ENCODE peak calls at places on chromosomes 12 and 14, in four cellular contexts. P, E, Y and A are unnamed samples.

GRCh38 chr12:121787063-121787774 is 6.3 kb downstream of the RHOF start:
- DNase-seq in Y (no peak), E (peak), P (peak), A (no peak)

GRCh38 chr12:125824276-125824675 is 759.0 kb downstream of the AACS start:
- DNase-seq in Y (no peak), P (no peak), E (no peak), A (no peak)

GRCh38 chr14:99562848-99563748 is 40.9 kb downstream of the CCDC85C start:
- DNase-seq in Y (peak), E (no peak), P (peak), A (peak)

GRCh38 chr12:111387747-111388365 is 17.9 kb upstream of the SH2B3 start:
- DNase-seq in Y (no peak), E (no peak), P (no peak), A (no peak)

GRCh38 chr12:47758834-47759690 is at the start of gene RAPGEF3:
- DNase-seq in P (peak), Y (peak), E (peak), A (peak)

GRCh38 chr14:48771717-48772116 is 814.5 kb downstream of the RPS29 start:
- DNase-seq in E (no peak), Y (no peak), P (no peak), A (no peak)

GRCh38 chr12:95336387-95337067 is 118.9 kb downstream of the VEZT start:
- DNase-seq in P (peak), E (no peak), Y (peak), A (peak)

GRCh38 chr12:53186745-53187144 is 6.0 kb upstream of the CSAD start:
- DNase-seq in P (no peak), Y (no peak), E (no peak), A (no peak)

GRCh38 chr14:90797919-90798318 is 18.3 kb downstream of the TTC7B start:
- DNase-seq in E (no peak), P (no peak), Y (no peak), A (no peak)

GRCh38 chr14:65483647-65484046 is 71.1 kb downstream of the FUT8 start:
- DNase-seq in Y (no peak), E (no peak), P (no peak), A (no peak)

GRCh38 chr12:109613611-109614455 is 40.2 kb downstream of the MVK start:
- DNase-seq in P (no peak), E (no peak), Y (no peak), A (no peak)

GRCh38 chr12:3655331-3655900 is 97.5 kb downstream of the CRACR2A start:
- DNase-seq in Y (no peak), P (no peak), E (no peak), A (no peak)

GRCh38 chr14:93939304-93940229 is 12.4 kb downstream of the FAM181A start:
- DNase-seq in Y (peak), P (peak), E (peak), A (peak)

GRCh38 chr14:99724196-99724891 is 40.2 kb downstream of the CYP46A1 start:
- DNase-seq in P (no peak), Y (no peak), E (peak), A (peak)

GRCh38 chr12:1922075-1922709 is 3.7 kb upstream of the CACNA2D4 start:
- DNase-seq in Y (no peak), E (peak), P (peak), A (peak)

GRCh38 chr12:51943346-51943745 is 8.2 kb upstream of the ACVR1B start:
- DNase-seq in E (no peak), P (no peak), Y (no peak), A (no peak)

GRCh38 chr12:50598321-50598862 is 93.6 kb downstream of the DIP2B start:
- DNase-seq in Y (no peak), E (no peak), P (no peak), A (no peak)

GRCh38 chr12:67433393-67434175 is 164.4 kb downstream of the CAND1 start:
- DNase-seq in E (no peak), P (no peak), Y (no peak), A (no peak)

GRCh38 chr12:103996595-103996994 is 30.9 kb downstream of the TDG start:
- DNase-seq in E (no peak), Y (no peak), P (no peak), A (no peak)

GRCh38 chr12:6684609-6685008 is 4.6 kb downstream of the ZNF384 start:
- DNase-seq in E (no peak), Y (no peak), P (no peak), A (no peak)

GRCh38 chr12:53798575-53798974 is 46.8 kb upstream of the CISTR start:
- DNase-seq in Y (no peak), E (no peak), P (no peak), A (no peak)

GRCh38 chr12:50058743-50059312 is 1.4 kb downstream of the ASIC1 start:
- DNase-seq in P (no peak), E (no peak), Y (no peak), A (no peak)

GRCh38 chr14:95206534-95206933 is 49.2 kb upstream of the DICER1 start:
- DNase-seq in E (no peak), P (no peak), Y (no peak), A (no peak)

DNA sequence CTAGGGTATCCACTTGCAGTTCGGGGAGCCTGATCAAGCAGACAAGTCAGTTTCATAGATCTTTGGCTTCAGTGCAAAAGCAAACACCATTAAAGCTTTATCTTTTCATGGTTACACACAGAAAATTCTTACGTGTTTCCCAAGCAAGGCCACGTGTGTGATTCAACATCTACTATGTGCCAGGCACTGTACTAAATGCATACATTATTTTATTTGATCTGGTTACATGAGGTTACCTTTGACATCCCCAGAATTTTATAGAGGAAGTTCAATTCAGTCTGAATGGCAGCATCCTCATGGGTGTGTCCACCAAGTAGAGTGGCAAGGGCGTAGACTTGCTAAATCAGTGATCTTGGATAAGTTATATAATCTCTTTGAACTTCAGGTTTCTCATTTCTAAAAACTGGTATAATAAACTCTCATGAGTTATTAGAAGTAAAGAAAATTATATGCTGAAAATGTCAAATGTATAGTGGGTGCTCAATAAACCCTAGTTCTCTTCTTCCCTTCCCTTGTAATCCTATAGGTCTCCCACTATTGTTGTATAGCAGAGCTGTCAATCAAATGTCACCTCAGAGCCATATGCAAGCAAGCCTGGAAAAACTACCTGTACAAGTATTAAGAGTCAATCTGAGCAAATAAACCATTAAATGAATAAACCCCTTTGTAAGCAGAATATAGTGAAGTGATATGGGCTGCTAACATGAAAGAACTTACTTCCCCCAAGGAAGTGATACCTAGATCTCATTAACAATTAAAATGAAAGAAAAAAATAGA is 50.3 kb upstream of the TMX1 start:
- DNase-seq in E (no peak), P (no peak), Y (no peak), A (no peak)
- TF ChIP-seq CTCF in E (no peak), P (no peak), Y (no peak), A (no peak)

DNA sequence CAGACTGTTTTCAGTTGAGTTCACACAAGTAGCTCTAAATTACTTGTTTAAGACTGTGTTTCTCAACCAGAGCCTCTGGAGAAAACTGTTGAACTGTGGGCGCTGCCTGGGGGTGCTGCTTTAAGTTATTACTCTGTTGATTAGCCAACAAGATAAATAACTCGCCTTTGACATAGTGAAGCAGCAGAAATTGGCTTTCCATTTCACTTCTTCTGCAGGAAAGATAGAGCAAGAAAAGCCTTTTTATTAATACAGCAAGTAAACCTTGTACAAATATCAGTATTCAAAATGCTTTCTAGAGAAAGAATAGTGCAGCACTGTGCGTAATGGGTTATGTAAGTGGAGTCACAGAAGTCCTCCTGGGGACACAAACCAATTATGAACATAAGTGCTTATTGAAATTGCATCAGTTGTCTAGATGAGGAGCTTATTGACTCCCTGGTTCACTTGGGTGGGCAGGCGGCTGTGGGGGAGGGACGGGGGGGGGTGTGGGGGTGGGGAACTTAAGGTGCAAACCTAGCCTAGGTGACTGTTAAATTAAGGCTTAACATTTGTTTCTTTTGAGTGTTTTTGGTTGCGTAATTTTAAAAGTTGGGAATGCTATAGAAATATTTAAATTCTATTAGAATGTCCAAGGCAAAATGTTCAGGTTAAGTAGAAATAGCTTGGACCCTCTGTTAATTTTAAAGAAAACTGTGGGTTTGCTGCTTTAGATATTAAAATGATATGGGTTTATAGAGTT is 6.3 kb downstream of the FRS2 start:
- DNase-seq in E (no peak), Y (no peak), P (no peak), A (no peak)
- H3K27ac ChIP-seq in E (peak), Y (peak), P (peak), A (peak)

GRCh38 chr12:254039-254438 is 8.6 kb downstream of the SLC6A13 start:
- DNase-seq in Y (no peak), P (peak), E (no peak), A (no peak)
- TF ChIP-seq CTCF in Y (no peak), P (no peak), E (no peak), A (no peak)

DNA sequence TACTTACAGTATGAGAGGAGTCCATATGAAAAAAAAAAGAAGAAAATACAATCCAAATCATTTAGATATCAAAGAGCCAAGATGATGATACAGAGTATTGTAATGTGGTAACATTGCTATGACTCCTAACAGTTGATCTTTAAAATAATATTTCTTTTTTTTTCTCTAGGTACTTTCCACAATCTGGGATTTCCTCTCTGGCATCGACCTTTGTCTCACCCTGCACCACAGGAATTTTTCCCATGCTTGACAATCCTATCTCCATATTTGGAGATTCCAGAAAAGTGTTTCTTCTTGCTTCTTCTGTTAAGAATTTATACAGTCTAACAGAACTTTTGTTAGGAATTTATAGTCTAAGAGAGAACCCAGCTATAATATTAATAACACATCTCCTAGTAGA is 184.4 kb downstream of the ITPR2 start:
- DNase-seq in P (no peak), Y (no peak), E (no peak), A (no peak)
- H3K27ac ChIP-seq in P (no peak), Y (no peak), E (no peak), A (no peak)

DNA sequence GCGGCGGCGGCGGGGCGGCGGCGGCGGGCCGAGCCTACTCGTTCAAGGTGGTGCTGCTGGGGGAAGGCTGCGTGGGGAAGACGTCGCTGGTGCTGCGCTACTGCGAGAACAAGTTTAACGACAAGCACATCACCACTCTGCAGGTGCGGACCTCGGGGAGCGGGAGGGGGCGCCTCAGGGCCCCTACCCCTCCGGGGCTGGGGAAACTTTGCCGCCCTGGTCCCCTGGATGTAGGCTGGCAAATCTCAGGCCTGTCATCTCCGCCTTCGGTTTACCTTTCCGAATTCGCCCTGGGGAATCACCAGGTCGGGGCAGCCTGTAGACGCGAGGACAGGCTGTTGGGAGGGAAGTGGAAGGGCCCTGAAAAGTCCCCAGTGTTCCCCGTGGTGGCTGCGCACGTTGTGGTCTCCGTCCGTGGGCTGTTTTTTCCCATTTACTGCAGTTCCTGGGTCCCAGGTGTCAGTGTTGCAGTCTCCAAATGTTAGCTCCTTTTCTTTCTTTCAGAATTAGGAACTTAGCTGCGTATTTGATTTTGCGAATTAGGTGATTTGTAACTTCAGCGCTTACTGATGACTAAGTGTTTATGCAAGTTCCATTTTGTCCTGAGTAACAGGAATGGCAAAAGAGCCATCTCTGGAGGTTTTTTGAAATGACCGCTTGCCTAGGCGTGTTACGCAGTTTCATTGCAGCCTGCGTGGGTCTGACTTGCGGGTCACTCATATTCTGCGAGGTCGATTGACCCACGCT is 656 bp downstream of the RAB21 start:
- DNase-seq in P (peak), Y (peak), E (no peak), A (peak)
- TF ChIP-seq CTCF in P (no peak), Y (no peak), E (no peak), A (no peak)

GRCh38 chr14:22381751-22382150 is 207.3 kb downstream of the DAD1 start:
- DNase-seq in P (no peak), E (no peak), Y (no peak), A (no peak)
- H3K27ac ChIP-seq in P (no peak), E (no peak), Y (no peak), A (no peak)

DNA sequence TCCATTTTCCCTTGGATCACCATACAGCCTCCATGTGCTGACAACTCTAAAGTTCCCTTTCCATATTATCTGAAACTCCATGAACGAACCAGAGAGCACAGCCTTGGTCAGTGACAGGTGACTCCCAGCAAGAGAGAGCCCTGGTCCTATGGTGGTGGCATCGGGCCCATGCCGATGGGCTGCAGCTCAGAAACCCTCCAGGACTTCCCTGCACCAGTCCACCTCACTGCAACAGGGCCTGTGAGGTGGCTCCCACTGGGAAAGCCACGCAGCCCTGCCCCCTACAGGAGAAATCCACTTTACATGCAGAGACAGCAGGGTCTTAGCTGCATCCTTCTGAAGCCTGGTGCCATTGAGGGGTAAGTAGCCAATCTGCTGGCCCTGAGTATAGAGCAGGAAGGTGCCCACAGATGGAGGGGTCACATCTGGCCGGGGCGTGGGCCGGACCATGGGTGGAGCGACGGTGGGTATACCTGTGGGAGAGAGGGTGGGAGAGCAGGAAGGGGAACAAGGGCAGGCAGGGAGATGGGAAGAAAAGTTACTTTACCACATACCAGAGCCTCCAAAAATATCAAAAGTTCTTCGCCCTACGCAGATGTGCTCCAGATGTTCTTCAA is 24.7 kb downstream of the RTRAF start:
- DNase-seq in P (no peak), E (no peak), Y (no peak), A (no peak)
- TF ChIP-seq CTCF in P (no peak), E (no peak), Y (no peak), A (no peak)

GRCh38 chr14:67207810-67208209 is 18.6 kb downstream of the GARIN2 start:
- DNase-seq in Y (no peak), P (no peak), E (no peak), A (no peak)
- H3K27ac ChIP-seq in Y (no peak), P (no peak), E (no peak), A (no peak)

GRCh38 chr14:77286554-77286953 is 15.5 kb upstream of the NGB start:
- DNase-seq in E (no peak), Y (no peak), P (no peak), A (no peak)

GRCh38 chr14:77296155-77296554 is 24.5 kb downstream of the POMT2 start:
- DNase-seq in E (no peak), P (no peak), Y (peak), A (no peak)

GRCh38 chr14:77290705-77291104 is 19.7 kb upstream of the NGB start:
- DNase-seq in Y (no peak), E (no peak), P (no peak), A (no peak)
- TF ChIP-seq CTCF in Y (no peak), E (no peak), P (no peak), A (no peak)

GRCh38 chr12:85441740-85442139 is 161.7 kb downstream of the ALX1 start:
- DNase-seq in P (no peak), E (no peak), Y (no peak), A (no peak)
- H3K27ac ChIP-seq in P (no peak), E (no peak), Y (no peak), A (no peak)